ENCODE peak calls at places on chromosomes 13 and 19, in ten cellular contexts. L is PC-3, M is uterus, V is transverse colon, F is testis, G is mucosa of descending colon, X is Peyer's patch, J is psoas muscle, Q is upper lobe of right lung, D is upper lobe of left lung. N is an unnamed sample.

GRCh38 chr19:33430674-33431277 is 57.3 kb downstream of the CEBPG start:
- DNase-seq in L (peak; percentile 71), M (peak; percentile 35), V (peak; percentile 67), F (peak; percentile 79), G (peak; percentile 63), X (peak; percentile 79), J (peak; percentile 84), Q (peak; percentile 83), D (peak; percentile 48), N (peak; percentile 70)

GRCh38 chr13:72555601-72556000 is 171.8 kb downstream of the MZT1 start:
- DNase-seq in L (no peak), M (no peak), V (no peak), F (no peak), G (no peak), X (no peak), J (no peak), Q (no peak), D (no peak), N (no peak)

GRCh38 chr13:39952244-39953233 is 297.1 kb downstream of the COG6 start:
- DNase-seq in L (no peak), M (no peak), V (no peak), F (no peak), G (no peak), X (no peak), J (no peak), Q (no peak), D (no peak), N (no peak)

GRCh38 chr13:23235994-23236393 is 55.2 kb downstream of the SGCG start:
- DNase-seq in L (no peak), M (no peak), V (no peak), F (no peak), G (no peak), X (no peak), J (no peak), Q (no peak), D (no peak), N (no peak)

GRCh38 chr13:51785592-51786424 is 18.2 kb downstream of the DHRS12 start:
- DNase-seq in L (no peak), M (peak; percentile 57), V (no peak), F (peak; percentile 70), G (no peak), X (peak; percentile 61), J (peak; percentile 72), Q (no peak), D (peak; percentile 54), N (no peak)

GRCh38 chr13:34340534-34340933 is 522.6 kb downstream of the RFC3 start:
- DNase-seq in L (peak; percentile 85), M (no peak), V (no peak), F (no peak), G (no peak), X (no peak), J (no peak), Q (no peak), D (no peak), N (no peak)

GRCh38 chr13:102091231-102091630 is 310.6 kb downstream of the FGF14 start:
- DNase-seq in L (peak; percentile 7), M (no peak), V (no peak), F (no peak), G (no peak), X (no peak), J (no peak), Q (no peak), D (no peak), N (no peak)

GRCh38 chr13:71320452-71320851 is 546.6 kb downstream of the DACH1 start:
- DNase-seq in L (peak; percentile 38), M (no peak), V (no peak), F (no peak), G (no peak), X (no peak), J (no peak), Q (no peak), D (no peak), N (no peak)

GRCh38 chr13:110364081-110364480 is 57.0 kb downstream of the COL4A2 start:
- DNase-seq in L (no peak), M (no peak), V (no peak), F (no peak), G (no peak), X (no peak), J (no peak), Q (no peak), D (no peak), N (no peak)

GRCh38 chr19:47186337-47187022 is 44.5 kb downstream of the BBC3 start:
- DNase-seq in L (no peak), M (no peak), V (peak; percentile 30), F (no peak), G (peak; percentile 68), X (peak; percentile 77), J (no peak), Q (no peak), D (no peak), N (no peak)

GRCh38 chr13:33318037-33318436 is 32.5 kb upstream of the STARD13 start:
- DNase-seq in L (peak; percentile 21), M (no peak), V (no peak), F (no peak), G (no peak), X (no peak), J (no peak), Q (no peak), D (no peak), N (no peak)

GRCh38 chr13:77338961-77339401 is 12.1 kb upstream of the MYCBP2 start:
- DNase-seq in L (no peak), M (no peak), V (no peak), F (no peak), G (no peak), X (no peak), J (no peak), Q (no peak), D (no peak), N (no peak)

GRCh38 chr19:38175422-38175821 is 48.6 kb downstream of the DPF1 start:
- DNase-seq in L (no peak), M (no peak), V (no peak), F (no peak), G (no peak), X (no peak), J (no peak), Q (no peak), D (no peak), N (no peak)

GRCh38 chr19:55440411-55441105 is 2.5 kb downstream of the SHISA7 start:
- DNase-seq in L (no peak), M (no peak), V (no peak), F (no peak), G (no peak), X (no peak), J (no peak), Q (no peak), D (no peak), N (no peak)

GRCh38 chr19:4304509-4305252 is at the start of gene FSD1:
- DNase-seq in L (peak; percentile 56), M (no peak), V (no peak), F (peak; percentile 43), G (no peak), X (peak; percentile 68), J (no peak), Q (no peak), D (no peak), N (no peak)

GRCh38 chr19:18939922-18940775 is 868 bp downstream of the HOMER3 start:
- DNase-seq in L (peak; percentile 59), M (peak; percentile 55), V (peak; percentile 60), F (peak; percentile 50), G (peak; percentile 69), X (peak; percentile 64), J (peak; percentile 89), Q (peak; percentile 75), D (peak; percentile 28), N (peak; percentile 59)
- TF ChIP-seq CTCF in L (no peak), M (no peak), V (no peak), F (no peak), G (no peak), X (no peak), J (no peak), Q (no peak), D (no peak), N (no peak)

GRCh38 chr19:8460516-8461298 is 15.9 kb downstream of the HNRNPM start:
- DNase-seq in L (no peak), M (no peak), V (no peak), F (no peak), G (no peak), X (peak; percentile 28), J (no peak), Q (no peak), D (no peak), N (no peak)
- H3K4me3 ChIP-seq in L (peak overlapping the region; percentile 9), M (no peak overlapping the region), V (no peak overlapping the region), F (no peak overlapping the region), G (no peak overlapping the region), X (no peak overlapping the region), J (peak overlapping the region; percentile 32), Q (peak overlapping the region; percentile 9), D (no peak overlapping the region), N (no peak overlapping the region)

GRCh38 chr13:97257800-97258799 is 36.0 kb downstream of the MBNL2 start:
- DNase-seq in L (peak; percentile 82), M (peak; percentile 75), V (no peak), F (no peak), G (no peak), X (no peak), J (peak; percentile 86), Q (no peak), D (peak; percentile 41), N (peak; percentile 86)

GRCh38 chr13:97259787-97260641 is 37.9 kb downstream of the MBNL2 start:
- DNase-seq in L (peak; percentile 49), M (no peak), V (no peak), F (no peak), G (no peak), X (peak; percentile 66), J (peak; percentile 58), Q (no peak), D (no peak), N (no peak)

GRCh38 chr13:97257228-97257755 is 35.2 kb downstream of the MBNL2 start:
- DNase-seq in L (peak; percentile 31), M (no peak), V (no peak), F (no peak), G (no peak), X (no peak), J (no peak), Q (no peak), D (no peak), N (no peak)

GRCh38 chr13:97256343-97256783 is 34.2 kb downstream of the MBNL2 start:
- DNase-seq in L (peak; percentile 88), M (no peak), V (no peak), F (no peak), G (no peak), X (no peak), J (no peak), Q (no peak), D (no peak), N (no peak)

GRCh38 chr13:97258801-97259200 is 36.7 kb downstream of the MBNL2 start:
- DNase-seq in L (no peak), M (no peak), V (no peak), F (no peak), G (no peak), X (no peak), J (no peak), Q (no peak), D (no peak), N (no peak)
- H3K4me1 ChIP-seq in L (peaks cover 67% of the 10 kb centered on the region), M (peaks cover 20% of the 10 kb centered on the region), V (peaks cover 61% of the 10 kb centered on the region), F (peaks cover 27% of the 10 kb centered on the region), G (peaks cover 12% of the 10 kb centered on the region), X (peaks cover 5% of the 10 kb centered on the region), J (peaks cover 89% of the 10 kb centered on the region), Q (peaks cover 77% of the 10 kb centered on the region), D (peaks cover 66% of the 10 kb centered on the region), N (peaks cover 73% of the 10 kb centered on the region)

DNA sequence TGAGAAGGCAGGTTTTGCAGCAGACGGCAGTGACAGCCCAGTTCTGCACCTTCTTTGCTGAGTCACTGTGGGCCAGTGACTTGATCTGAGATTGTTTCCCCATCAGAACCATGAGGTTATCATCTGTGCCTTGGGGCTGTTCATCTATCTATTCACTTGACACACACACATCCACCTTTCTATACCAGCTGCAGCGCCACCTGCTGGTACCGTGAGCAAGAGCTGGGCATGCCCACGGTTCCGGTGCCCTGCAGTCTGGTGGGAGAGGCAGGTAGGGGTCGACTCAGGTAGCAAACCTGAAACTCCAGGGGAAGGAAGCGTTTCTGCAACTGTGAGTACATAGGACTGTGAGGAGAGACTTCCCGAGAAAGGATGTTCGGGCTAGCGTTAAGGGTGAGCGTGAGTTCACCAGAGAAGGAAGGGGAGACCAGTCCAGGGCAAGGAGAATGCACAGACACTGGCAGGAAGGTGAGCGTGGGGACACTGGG is 7.5 kb upstream of the LIN7B start:
- DNase-seq in L (peak; percentile 57), M (no peak), V (peak; percentile 61), F (peak; percentile 63), G (no peak), X (peak; percentile 81), J (peak; percentile 83), Q (peak; percentile 78), D (no peak), N (peak; percentile 67)
- TF ChIP-seq CTCF in L (peak; percentile 80), M (peak; percentile 51), V (peak; percentile 75), F (peak; percentile 69), G (peak; percentile 51), X (peak; percentile 58), J (peak; percentile 81), Q (peak; percentile 74), D (peak; percentile 78), N (peak; percentile 67)

N was measured in pancreas.